ENCODE peak calls at places on chromosomes 4 and X, in six cellular contexts. H is HCT116, R is WTC11, J is HepG2, W is GM12878, Q is K562. I is an unnamed sample.

GRCh38 chr4:40190880-40191815 is 5.7 kb upstream of the RHOH start:
- DNase-seq in H (no peak), R (no peak), J (peak), W (no peak), Q (no peak), I (peak)

GRCh38 chr4:112604590-112604989 is 32.1 kb downstream of the ZGRF1 start:
- DNase-seq in H (peak), R (peak), J (peak), W (peak), Q (peak), I (peak)

GRCh38 chr4:186765138-186765537 is 41.5 kb upstream of the FAT1 start:
- DNase-seq in H (peak), R (peak), J (peak), W (no peak), Q (peak), I (no peak)

GRCh38 chr4:10403633-10404445 is 53.4 kb downstream of the ZNF518B start:
- DNase-seq in H (peak), R (no peak), J (peak), W (no peak), Q (peak), I (peak)

GRCh38 chrX:79400618-79401017 is 33.5 kb upstream of the ITM2A start:
- DNase-seq in H (no peak), R (no peak), J (no peak), W (no peak), Q (no peak), I (no peak)

GRCh38 chr4:35835893-35836292 is 408.4 kb downstream of the ARAP2 start:
- DNase-seq in H (no peak), R (no peak), J (no peak), W (no peak), Q (no peak), I (no peak)

GRCh38 chr4:7638984-7639789 is 204.5 kb upstream of the PSAPL1 start:
- DNase-seq in H (no peak), R (no peak), J (peak), W (no peak), Q (no peak), I (no peak)

GRCh38 chrX:82224961-82225360 is 1023.1 kb downstream of the SH3BGRL start:
- DNase-seq in H (no peak), R (no peak), J (no peak), W (no peak), Q (no peak), I (no peak)

GRCh38 chr4:9833421-9833820 is 52.0 kb downstream of the DRD5 start:
- DNase-seq in H (no peak), R (no peak), J (no peak), W (no peak), Q (no peak), I (no peak)

GRCh38 chrX:107559506-107559905 is 68.8 kb upstream of the PRPS1 start:
- DNase-seq in H (no peak), R (no peak), J (no peak), W (no peak), Q (no peak), I (no peak)

GRCh38 chrX:122004127-122004526 is 956.7 kb downstream of the GLUD2 start:
- DNase-seq in H (no peak), R (peak), J (no peak), W (no peak), Q (no peak), I (no peak)

GRCh38 chr4:182245041-182245440 is 1.8 kb downstream of the TENM3 start:
- DNase-seq in H (no peak), R (no peak), J (no peak), W (no peak), Q (no peak), I (no peak)

GRCh38 chrX:16953606-16954211 is 7.3 kb downstream of the REPS2 start:
- DNase-seq in H (peak), R (no peak), J (no peak), W (no peak), Q (no peak), I (no peak)

GRCh38 chrX:103878466-103879151 is 46.6 kb upstream of the RAB9B start:
- DNase-seq in H (peak), R (no peak), J (peak), W (no peak), Q (no peak), I (no peak)

GRCh38 chrX:101071585-101071984 is 7.1 kb upstream of the TMEM35A start:
- DNase-seq in H (no peak), R (no peak), J (no peak), W (no peak), Q (peak), I (no peak)

GRCh38 chr4:6252051-6252450 is 17.6 kb upstream of the WFS1 start:
- DNase-seq in H (no peak), R (no peak), J (no peak), W (no peak), Q (no peak), I (no peak)

DNA sequence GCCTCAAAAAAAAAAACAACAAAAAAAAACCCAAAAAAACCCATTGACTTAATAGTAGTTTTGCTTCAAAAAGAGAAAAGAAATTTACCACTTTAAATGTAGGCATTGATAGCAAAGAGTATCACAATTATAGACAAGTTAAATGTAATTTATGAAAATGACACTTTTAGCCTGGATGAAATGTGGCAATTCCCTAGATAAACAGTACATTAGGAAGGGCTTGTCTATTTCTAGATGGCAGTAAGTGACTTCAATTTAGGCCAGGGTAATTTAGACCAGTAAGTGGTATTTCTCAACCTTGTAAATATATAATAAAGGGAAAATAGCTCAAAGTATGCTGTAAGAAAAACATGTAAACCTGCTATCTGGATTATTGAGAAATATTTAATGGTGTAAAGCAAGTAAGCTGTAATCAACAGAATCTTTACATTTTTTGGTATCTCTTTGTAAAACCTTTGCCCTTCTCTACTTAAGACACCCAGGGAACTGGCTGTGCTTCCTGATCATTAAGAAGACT is 103.7 kb upstream of the RAPGEF2 start:
- DNase-seq in H (no peak), R (no peak), J (no peak), W (no peak), Q (no peak), I (no peak)
- TF ChIP-seq CTCF in H (no peak), R (no peak), J (no peak), W (no peak), Q (no peak), I (no peak)

GRCh38 chrX:646796-647195 is 16.2 kb downstream of the SHOX start:
- DNase-seq in H (no peak), R (no peak), J (no peak), W (no peak), Q (no peak), I (no peak)

GRCh38 chrX:651922-652775 is 21.6 kb downstream of the SHOX start:
- DNase-seq in H (no peak), R (no peak), J (no peak), W (no peak), Q (no peak), I (no peak)

GRCh38 chrX:650274-650673 is 19.7 kb downstream of the SHOX start:
- DNase-seq in H (no peak), R (no peak), J (no peak), W (no peak), Q (no peak), I (peak)

GRCh38 chrX:650801-651200 is 20.2 kb downstream of the SHOX start:
- DNase-seq in H (no peak), R (no peak), J (no peak), W (no peak), Q (no peak), I (peak)

GRCh38 chrX:649166-649565 is 18.6 kb downstream of the SHOX start:
- DNase-seq in H (no peak), R (no peak), J (no peak), W (no peak), Q (no peak), I (peak)
- TF ChIP-seq SP1 in H (no peak), R (no peak), J (no peak), W (no peak), Q (no peak), I (no peak)

GRCh38 chr4:85708468-85708867 is 233.5 kb downstream of the ARHGAP24 start:
- DNase-seq in H (no peak), R (no peak), J (no peak), W (no peak), Q (no peak), I (no peak)
- TF ChIP-seq CTCF in H (no peak), R (no peak), J (no peak), W (no peak), Q (no peak), I (peak)

GRCh38 chrX:155666741-155667140 is 54.0 kb upstream of the TMLHE start:
- DNase-seq in H (no peak), R (no peak), J (no peak), W (no peak), Q (peak), I (no peak)

DNA sequence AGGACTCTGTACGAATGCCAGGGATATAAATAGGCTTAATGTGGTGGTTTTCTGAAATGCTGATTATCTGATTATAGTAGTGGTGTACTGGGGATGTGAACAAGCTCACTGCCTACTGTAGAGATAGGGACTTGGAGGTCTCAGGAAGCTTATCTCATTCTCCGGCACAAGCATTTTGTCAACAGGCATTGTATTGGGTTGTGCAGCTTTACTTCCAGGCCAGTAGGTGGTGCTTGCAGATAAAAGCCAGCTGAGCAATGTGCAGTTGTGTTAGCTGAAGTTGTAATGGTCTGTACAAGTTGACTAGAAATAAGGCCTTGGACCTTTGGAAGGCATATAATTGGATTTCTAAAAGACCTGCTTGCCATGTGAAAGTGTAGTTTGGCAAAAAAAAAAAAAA is 49.5 kb upstream of the TMLHE start:
- DNase-seq in H (no peak), R (no peak), J (peak), W (no peak), Q (peak), I (no peak)
- TF ChIP-seq SP1 in H (no peak), R (no peak), J (no peak), W (no peak), Q (no peak), I (no peak)

GRCh38 chr4:116849620-116850019 is 235.8 kb downstream of the TRAM1L1 start:
- DNase-seq in H (no peak), R (no peak), J (no peak), W (no peak), Q (no peak), I (no peak)
- TF ChIP-seq CTCF in H (peak), R (no peak), J (peak), W (no peak), Q (no peak), I (no peak)

GRCh38 chrX:338836-339400 is 20.3 kb upstream of the GTPBP6 start:
- DNase-seq in H (no peak), R (no peak), J (no peak), W (no peak), Q (no peak), I (no peak)

GRCh38 chrX:338281-338835 is 19.8 kb upstream of the GTPBP6 start:
- DNase-seq in H (no peak), R (no peak), J (no peak), W (no peak), Q (no peak), I (no peak)

GRCh38 chrX:341541-342101 is 23.0 kb upstream of the GTPBP6 start:
- DNase-seq in H (no peak), R (peak), J (no peak), W (no peak), Q (no peak), I (peak)

GRCh38 chrX:340641-341423 is 22.2 kb upstream of the GTPBP6 start:
- DNase-seq in H (no peak), R (no peak), J (no peak), W (no peak), Q (no peak), I (peak)

DNA sequence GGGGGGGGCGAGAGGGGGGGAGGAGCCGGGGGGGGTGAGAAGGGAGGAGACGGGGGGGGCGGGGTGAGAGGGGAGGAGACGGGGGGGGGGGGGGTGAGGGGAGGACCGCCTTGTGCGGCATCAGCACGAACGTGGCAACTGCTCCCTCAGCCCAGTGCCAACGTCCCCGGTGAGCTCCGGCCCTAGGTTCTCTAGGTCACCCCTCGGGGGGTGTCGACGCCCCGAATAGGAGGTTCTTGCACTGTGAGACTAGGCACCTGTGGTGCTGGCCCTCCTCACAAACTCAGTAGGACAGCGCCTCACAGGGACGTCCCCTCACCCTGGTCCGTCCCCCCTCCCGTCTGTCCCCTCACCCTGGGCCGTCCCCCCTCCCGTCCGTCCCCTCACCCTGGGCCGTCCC is 21.5 kb upstream of the GTPBP6 start:
- DNase-seq in H (no peak), R (no peak), J (no peak), W (no peak), Q (no peak), I (no peak)
- TF ChIP-seq SP1 in H (no peak), R (no peak), J (no peak), W (no peak), Q (no peak), I (no peak)

I was measured in H1.